ENCODE peak calls at places on chromosomes 2 and 18, in four cellular contexts. One of them, this sample, is unnamed.

GRCh38 chr18:66749030-66749429 is 145.1 kb upstream of the CDH19 start:
- DNase-seq in CD8-positive, alpha-beta T cell: no peak
- DNase-seq in left lung: no peak
- DNase-seq in mucosa of descending colon: peak
- DNase-seq in this sample: no peak

GRCh38 chr2:236568068-236568921 is 1.3 kb upstream of the ACKR3 start:
- DNase-seq in CD8-positive, alpha-beta T cell: peak
- DNase-seq in left lung: peak
- DNase-seq in mucosa of descending colon: peak
- DNase-seq in this sample: no peak

GRCh38 chr18:27136208-27136535 is 48.9 kb downstream of the CHST9 start:
- DNase-seq in CD8-positive, alpha-beta T cell: no peak
- DNase-seq in left lung: peak
- DNase-seq in mucosa of descending colon: no peak
- DNase-seq in this sample: no peak

GRCh38 chr2:143117225-143117624 is 12.0 kb upstream of the ARHGAP15 start:
- DNase-seq in CD8-positive, alpha-beta T cell: no peak
- DNase-seq in left lung: no peak
- DNase-seq in mucosa of descending colon: no peak
- DNase-seq in this sample: no peak

GRCh38 chr2:241730679-241731293 is 3.6 kb upstream of the D2HGDH start:
- DNase-seq in CD8-positive, alpha-beta T cell: no peak
- DNase-seq in left lung: peak
- DNase-seq in mucosa of descending colon: no peak
- DNase-seq in this sample: no peak

GRCh38 chr2:128457716-128458115 is 139.0 kb upstream of the HS6ST1 start:
- DNase-seq in CD8-positive, alpha-beta T cell: no peak
- DNase-seq in left lung: no peak
- DNase-seq in mucosa of descending colon: no peak
- DNase-seq in this sample: no peak

GRCh38 chr18:21284540-21284939 is 42.5 kb downstream of the GREB1L start:
- DNase-seq in CD8-positive, alpha-beta T cell: no peak
- DNase-seq in left lung: no peak
- DNase-seq in mucosa of descending colon: no peak
- DNase-seq in this sample: no peak

GRCh38 chr2:201978988-201979387 is 54.7 kb upstream of the FZD7 start:
- DNase-seq in CD8-positive, alpha-beta T cell: no peak
- DNase-seq in left lung: no peak
- DNase-seq in mucosa of descending colon: no peak
- DNase-seq in this sample: no peak

GRCh38 chr18:25561923-25562322 is 210.0 kb upstream of the ZNF521 start:
- DNase-seq in CD8-positive, alpha-beta T cell: no peak
- DNase-seq in left lung: no peak
- DNase-seq in mucosa of descending colon: peak
- DNase-seq in this sample: peak

GRCh38 chr2:160221391-160222276 is 21.6 kb upstream of the ITGB6 start:
- DNase-seq in CD8-positive, alpha-beta T cell: no peak
- DNase-seq in left lung: peak
- DNase-seq in mucosa of descending colon: peak
- DNase-seq in this sample: peak

GRCh38 chr2:27261926-27262298 is 935 bp downstream of the SLC30A3 start:
- DNase-seq in CD8-positive, alpha-beta T cell: no peak
- DNase-seq in left lung: no peak
- DNase-seq in mucosa of descending colon: no peak
- DNase-seq in this sample: no peak

GRCh38 chr2:108924444-108925251 is 64.4 kb downstream of the EDAR start:
- DNase-seq in CD8-positive, alpha-beta T cell: no peak
- DNase-seq in left lung: no peak
- DNase-seq in mucosa of descending colon: no peak
- DNase-seq in this sample: no peak

GRCh38 chr2:19769513-19769912 is 132.3 kb downstream of the TTC32 start:
- DNase-seq in CD8-positive, alpha-beta T cell: no peak
- DNase-seq in left lung: no peak
- DNase-seq in mucosa of descending colon: no peak
- DNase-seq in this sample: peak

GRCh38 chr18:55054591-55054990 is 95.3 kb upstream of the CCDC68 start:
- DNase-seq in CD8-positive, alpha-beta T cell: no peak
- DNase-seq in left lung: no peak
- DNase-seq in mucosa of descending colon: no peak
- DNase-seq in this sample: no peak

GRCh38 chr18:35749701-35750100 is 168.2 kb downstream of the GALNT1 start:
- DNase-seq in CD8-positive, alpha-beta T cell: no peak
- DNase-seq in left lung: no peak
- DNase-seq in mucosa of descending colon: no peak
- DNase-seq in this sample: peak

GRCh38 chr2:54396107-54396506 is 60.0 kb upstream of the SPTBN1 start:
- DNase-seq in CD8-positive, alpha-beta T cell: no peak
- DNase-seq in left lung: no peak
- DNase-seq in mucosa of descending colon: no peak
- DNase-seq in this sample: peak

DNA sequence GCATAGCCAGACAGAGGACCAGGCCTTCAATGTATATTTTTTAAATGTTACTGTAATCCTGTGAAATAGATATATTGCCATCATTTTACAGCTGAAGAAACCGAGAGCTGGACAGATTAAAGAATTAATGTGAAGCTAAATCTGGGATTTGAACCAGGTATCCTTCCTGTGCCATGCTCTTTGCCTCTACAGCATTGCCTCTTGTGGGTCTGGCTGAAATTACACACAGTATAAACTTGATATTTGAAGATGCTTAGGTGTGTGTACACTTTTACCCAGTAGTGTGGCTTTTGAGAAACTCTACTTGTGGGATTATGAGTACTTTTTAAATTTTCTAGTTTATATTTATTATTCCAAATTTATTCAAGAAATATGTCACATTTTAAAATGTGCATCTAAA is 264.5 kb downstream of the CNTNAP5 start:
- DNase-seq in CD8-positive, alpha-beta T cell: no peak
- DNase-seq in left lung: no peak
- DNase-seq in mucosa of descending colon: no peak
- DNase-seq in this sample: no peak
- TF ChIP-seq CTCF in CD8-positive, alpha-beta T cell: no peak
- TF ChIP-seq CTCF in left lung: no peak
- TF ChIP-seq CTCF in mucosa of descending colon: no peak
- TF ChIP-seq CTCF in this sample: no peak

DNA sequence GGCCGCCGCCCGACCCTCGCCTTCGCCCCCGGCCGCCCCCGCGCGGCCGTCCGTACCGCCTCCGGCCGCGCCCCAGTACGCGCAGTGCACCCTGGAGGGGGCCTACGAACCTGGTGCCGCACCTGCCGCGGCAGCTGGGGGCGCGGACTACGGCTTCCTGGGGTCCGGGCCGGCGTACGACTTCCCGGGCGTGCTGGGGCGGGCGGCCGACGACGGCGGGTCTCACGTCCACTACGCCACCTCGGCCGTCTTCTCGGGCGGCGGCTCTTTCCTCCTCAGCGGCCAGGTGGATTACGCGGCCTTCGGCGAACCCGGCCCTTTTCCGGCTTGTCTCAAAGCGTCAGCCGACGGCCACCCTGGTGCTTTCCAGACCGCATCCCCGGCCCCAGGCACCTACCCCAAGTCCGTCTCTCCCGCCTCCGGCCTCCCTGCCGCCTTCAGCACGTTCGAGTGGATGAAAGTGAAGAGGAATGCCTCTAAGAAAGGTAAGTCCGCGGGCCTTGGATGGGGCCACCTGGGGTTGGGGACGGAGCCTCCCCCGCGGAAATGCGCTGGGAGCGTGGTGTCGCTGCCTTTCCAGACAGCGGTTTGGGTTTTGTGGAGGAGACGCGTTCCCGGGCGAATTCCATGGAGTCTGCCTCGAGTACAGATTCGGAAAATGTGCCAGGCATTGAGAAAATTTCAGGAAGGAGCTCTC is 649 bp downstream of the HOXD1 start:
- DNase-seq in CD8-positive, alpha-beta T cell: no peak
- DNase-seq in left lung: peak
- DNase-seq in mucosa of descending colon: peak
- DNase-seq in this sample: no peak
- H3K4me3 ChIP-seq in CD8-positive, alpha-beta T cell: peak
- H3K4me3 ChIP-seq in left lung: peak
- H3K4me3 ChIP-seq in mucosa of descending colon: peak
- H3K4me3 ChIP-seq in this sample: no peak

DNA sequence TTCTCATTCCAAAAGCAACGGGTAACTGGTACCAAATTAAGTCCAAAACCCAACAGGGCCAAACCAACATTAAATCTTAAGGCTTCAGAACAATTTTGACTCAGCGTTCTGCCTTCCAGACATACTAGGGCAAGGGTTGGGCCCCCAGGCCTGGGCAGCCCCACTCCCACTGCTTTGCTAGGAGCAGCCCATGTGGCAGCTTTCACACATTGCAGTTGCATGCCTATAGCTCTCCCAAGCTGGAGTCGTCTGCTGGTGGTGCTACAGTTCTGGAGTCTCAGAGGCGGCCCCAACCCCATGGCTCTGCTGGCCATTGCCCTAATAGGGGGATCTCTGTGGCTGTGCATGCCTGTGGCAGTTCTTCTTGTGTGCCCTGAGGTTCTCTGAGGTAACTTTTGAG is 37.6 kb upstream of the CD226 start:
- DNase-seq in CD8-positive, alpha-beta T cell: no peak
- DNase-seq in left lung: no peak
- DNase-seq in mucosa of descending colon: no peak
- DNase-seq in this sample: no peak
- TF ChIP-seq CTCF in CD8-positive, alpha-beta T cell: no peak
- TF ChIP-seq CTCF in left lung: no peak
- TF ChIP-seq CTCF in mucosa of descending colon: no peak
- TF ChIP-seq CTCF in this sample: no peak

DNA sequence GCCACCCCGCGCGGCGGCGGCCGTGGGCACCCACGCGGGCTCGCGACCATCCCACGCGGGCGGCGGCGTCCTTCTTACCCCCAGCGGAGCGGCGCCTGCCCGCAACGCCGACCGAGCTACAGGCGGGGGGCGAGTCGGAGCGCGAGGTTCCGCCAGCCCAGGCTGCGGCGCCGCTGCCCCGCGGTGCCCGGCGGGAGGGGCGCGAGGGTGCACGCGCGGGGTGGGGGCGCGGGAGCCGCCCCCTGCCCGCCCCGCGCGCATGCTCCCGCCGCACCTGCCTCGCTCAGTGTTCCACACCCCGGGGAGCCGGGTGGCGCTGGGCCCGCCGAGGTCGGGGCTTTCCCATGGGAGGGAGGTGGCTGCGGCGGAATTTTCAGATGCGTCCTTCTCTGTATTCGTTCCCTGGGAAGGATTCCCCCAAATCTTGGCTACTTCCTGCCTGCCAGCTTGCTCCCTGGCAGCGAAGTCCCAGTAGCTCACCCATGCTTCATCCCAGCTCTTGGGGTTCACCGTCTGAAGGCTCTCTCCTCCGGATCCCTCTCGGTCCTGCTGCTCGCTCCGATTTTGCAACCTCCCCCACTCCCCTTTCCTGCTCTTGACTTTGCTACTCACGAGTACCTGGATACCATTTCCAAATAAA is at the start of gene L3MBTL4:
- DNase-seq in CD8-positive, alpha-beta T cell: no peak
- DNase-seq in left lung: peak
- DNase-seq in mucosa of descending colon: peak
- DNase-seq in this sample: no peak
- H3K4me3 ChIP-seq in CD8-positive, alpha-beta T cell: no peak
- H3K4me3 ChIP-seq in left lung: peak
- H3K4me3 ChIP-seq in mucosa of descending colon: peak
- H3K4me3 ChIP-seq in this sample: peak

This sample was measured in fibroblast of the aortic adventitia.